ENCODE peak calls at places on chromosome 19, in nine cellular contexts. P is globus pallidus; S is renal cortical epithelial cell; C is fibroblast of pulmonary artery; N is small intestine; K is stimulated activated CD8-positive, alpha-beta memory T cell treated with anti-CD3 and anti-CD28 coated beads, Interleukin-15, amount 100 ng/mL, for 4 hours; I is A549; V is CD8-positive, alpha-beta T cell; E is NCI-H446. J is an unnamed sample.

GRCh38 chr19:38695832-38696732 is 48.2 kb downstream of the CAPN12 start:
- DNase-seq in P (no peak), S (no peak), C (no peak), N (no peak), K (no peak), I (no peak), V (no peak), E (no peak), J (no peak)

GRCh38 chr19:44303976-44304568 is 753 bp downstream of the ZNF235 start:
- DNase-seq in P (peak), S (peak), C (no peak), N (peak), K (no peak), I (peak), V (no peak), E (no peak), J (peak)

GRCh38 chr19:12000152-12000981 is 35.1 kb downstream of the ZNF433 start:
- DNase-seq in P (no peak), S (peak), C (no peak), N (no peak), K (no peak), I (no peak), V (no peak), E (no peak), J (no peak)

GRCh38 chr19:58252102-58252685 is 23.5 kb downstream of the ZNF544 start:
- DNase-seq in P (no peak), S (peak), C (no peak), N (no peak), K (no peak), I (no peak), V (no peak), E (no peak), J (no peak)

GRCh38 chr19:38270587-38271167 is 6.3 kb downstream of the SPINT2 start:
- DNase-seq in P (no peak), S (peak), C (no peak), N (no peak), K (no peak), I (peak), V (no peak), E (no peak), J (no peak)

GRCh38 chr19:46115396-46116109 is 8.9 kb downstream of the IGFL3 start:
- DNase-seq in P (no peak), S (peak), C (peak), N (no peak), K (no peak), I (peak), V (no peak), E (no peak), J (no peak)

GRCh38 chr19:1001538-1002166 is 1.4 kb downstream of the GRIN3B start:
- DNase-seq in P (no peak), S (no peak), C (no peak), N (peak), K (peak), I (no peak), V (peak), E (no peak), J (peak)

GRCh38 chr19:45981350-45981749 is 7.7 kb upstream of the NOVA2 start:
- DNase-seq in P (peak), S (no peak), C (peak), N (no peak), K (no peak), I (no peak), V (no peak), E (peak), J (peak)

GRCh38 chr19:52200044-52200443 is 10.2 kb downstream of the PPP2R1A start:
- DNase-seq in P (no peak), S (peak), C (peak), N (no peak), K (no peak), I (no peak), V (no peak), E (no peak), J (peak)

GRCh38 chr19:48751835-48752510 is 468 bp downstream of the FUT1 start:
- DNase-seq in P (no peak), S (no peak), C (no peak), N (no peak), K (no peak), I (no peak), V (no peak), E (no peak), J (no peak)

GRCh38 chr19:6103217-6103644 is 7.1 kb downstream of the RFX2 start:
- DNase-seq in P (no peak), S (peak), C (peak), N (no peak), K (no peak), I (no peak), V (no peak), E (peak), J (peak)

GRCh38 chr19:55270172-55270942 is 9.6 kb downstream of the HSPBP1 start:
- DNase-seq in P (no peak), S (no peak), C (no peak), N (peak), K (no peak), I (no peak), V (no peak), E (no peak), J (no peak)

GRCh38 chr19:48244289-48244688 is 11.4 kb downstream of the CARD8 start:
- DNase-seq in P (no peak), S (no peak), C (peak), N (peak), K (peak), I (no peak), V (peak), E (no peak), J (no peak)

GRCh38 chr19:33098023-33098652 is 17.2 kb downstream of the GPATCH1 start:
- DNase-seq in P (no peak), S (peak), C (no peak), N (peak), K (no peak), I (no peak), V (no peak), E (no peak), J (no peak)

GRCh38 chr19:2334986-2335846 is 6.7 kb downstream of the SPPL2B start:
- DNase-seq in P (no peak), S (no peak), C (no peak), N (no peak), K (no peak), I (no peak), V (no peak), E (no peak), J (no peak)

GRCh38 chr19:19553670-19554069 is 15.6 kb downstream of the CILP2 start:
- DNase-seq in P (no peak), S (no peak), C (no peak), N (no peak), K (no peak), I (no peak), V (no peak), E (no peak), J (no peak)

GRCh38 chr19:50702870-50703829 is 16.5 kb downstream of the SHANK1 start:
- DNase-seq in P (no peak), S (peak), C (peak), N (no peak), K (no peak), I (no peak), V (no peak), E (no peak), J (no peak)

GRCh38 chr19:8473652-8474476 is 28.6 kb downstream of the PRAM1 start:
- DNase-seq in P (peak), S (no peak), C (no peak), N (no peak), K (no peak), I (no peak), V (no peak), E (no peak), J (no peak)

GRCh38 chr19:38792250-38793111 is 3.5 kb downstream of the LGALS7B start:
- DNase-seq in P (no peak), S (no peak), C (peak), N (no peak), K (no peak), I (no peak), V (peak), E (no peak), J (no peak)

GRCh38 chr19:11092181-11092538 is 2.9 kb downstream of the LDLR start:
- DNase-seq in P (peak), S (peak), C (peak), N (peak), K (peak), I (peak), V (peak), E (no peak), J (no peak)

GRCh38 chr19:45475537-45476348 is 7.9 kb downstream of the FOSB start:
- DNase-seq in P (no peak), S (peak), C (peak), N (no peak), K (no peak), I (no peak), V (peak), E (no peak), J (no peak)

GRCh38 chr19:40284501-40285352 is at the start of gene AKT2:
- DNase-seq in P (peak), S (no peak), C (peak), N (no peak), K (peak), I (peak), V (peak), E (no peak), J (no peak)

GRCh38 chr19:888615-889385 is 4.2 kb downstream of the MED16 start:
- DNase-seq in P (no peak), S (no peak), C (no peak), N (no peak), K (no peak), I (no peak), V (peak), E (no peak), J (no peak)

GRCh38 chr19:29001006-29001921 is 211.7 kb downstream of the UQCRFS1 start:
- DNase-seq in P (peak), S (peak), C (peak), N (no peak), K (no peak), I (no peak), V (no peak), E (no peak), J (no peak)

GRCh38 chr19:7869910-7870511 is 4.2 kb downstream of the PRR36 start:
- DNase-seq in P (no peak), S (no peak), C (peak), N (no peak), K (no peak), I (no peak), V (peak), E (no peak), J (peak)

GRCh38 chr19:11435833-11436313 is 438 bp downstream of the PRKCSH start:
- DNase-seq in P (no peak), S (no peak), C (peak), N (peak), K (no peak), I (no peak), V (no peak), E (no peak), J (peak)

GRCh38 chr19:955803-956746 is 28.1 kb upstream of the WDR18 start:
- DNase-seq in P (no peak), S (no peak), C (no peak), N (no peak), K (no peak), I (no peak), V (no peak), E (no peak), J (no peak)

GRCh38 chr19:14404322-14404721 is 14.8 kb downstream of the DDX39A start:
- DNase-seq in P (no peak), S (no peak), C (no peak), N (no peak), K (no peak), I (no peak), V (no peak), E (no peak), J (no peak)

GRCh38 chr19:2803486-2804155 is 16.0 kb upstream of the ZNF554 start:
- DNase-seq in P (no peak), S (no peak), C (no peak), N (no peak), K (no peak), I (no peak), V (no peak), E (no peak), J (no peak)

GRCh38 chr19:4493929-4494690 is 22.0 kb downstream of the HDGFL2 start:
- DNase-seq in P (no peak), S (no peak), C (no peak), N (no peak), K (no peak), I (no peak), V (no peak), E (no peak), J (no peak)

GRCh38 chr19:29539668-29540067 is 13.9 kb downstream of the VSTM2B start:
- DNase-seq in P (no peak), S (no peak), C (no peak), N (no peak), K (no peak), I (no peak), V (no peak), E (no peak), J (no peak)

GRCh38 chr19:18674616-18675015 is 8.9 kb upstream of the CRTC1 start:
- DNase-seq in P (peak), S (no peak), C (no peak), N (no peak), K (no peak), I (no peak), V (no peak), E (peak), J (peak)

GRCh38 chr19:54011507-54012211 is 20.2 kb downstream of the CACNG6 start:
- DNase-seq in P (no peak), S (no peak), C (no peak), N (no peak), K (no peak), I (no peak), V (no peak), E (no peak), J (no peak)

GRCh38 chr19:51702754-51703654 is 9.9 kb downstream of the SPACA6 start:
- DNase-seq in P (peak), S (no peak), C (no peak), N (peak), K (no peak), I (no peak), V (no peak), E (no peak), J (peak)

GRCh38 chr19:52660981-52661380 is 22.8 kb upstream of the ZNF83 start:
- DNase-seq in P (no peak), S (peak), C (no peak), N (no peak), K (no peak), I (no peak), V (no peak), E (no peak), J (no peak)

GRCh38 chr19:16428372-16429036 is 43.3 kb downstream of the EPS15L1 start:
- DNase-seq in P (no peak), S (no peak), C (no peak), N (no peak), K (no peak), I (no peak), V (no peak), E (no peak), J (no peak)

GRCh38 chr19:29884466-29884865 is 57.6 kb upstream of the URI1 start:
- DNase-seq in P (no peak), S (no peak), C (no peak), N (no peak), K (no peak), I (no peak), V (no peak), E (no peak), J (no peak)

GRCh38 chr19:46951236-46951986 is 68.2 kb upstream of the NPAS1 start:
- DNase-seq in P (no peak), S (peak), C (no peak), N (peak), K (no peak), I (peak), V (no peak), E (no peak), J (no peak)

J was measured in adrenal gland.